ENCODE peak calls at places on chromosomes 12 and 14, in six cellular contexts. Y is GM12892, M is HepG2, P is K562, O is GM12878, J is H1. E is an unnamed sample.

GRCh38 chr12:120093336-120093591 is 23.3 kb downstream of the RAB35 start:
- DNase-seq in Y (no peak), M (no peak), P (no peak), O (no peak), J (no peak), E (no peak)

GRCh38 chr12:1083086-1083887 is 92.3 kb downstream of the ERC1 start:
- DNase-seq in Y (no peak), M (no peak), P (no peak), O (no peak), J (no peak), E (no peak)

GRCh38 chr12:117674763-117675162 is 294.0 kb downstream of the KSR2 start:
- DNase-seq in Y (no peak), M (no peak), P (no peak), O (no peak), J (no peak), E (no peak)

GRCh38 chr12:9237286-9237685 is 29.1 kb upstream of the PZP start:
- DNase-seq in Y (no peak), M (no peak), P (no peak), O (no peak), J (no peak), E (no peak)

GRCh38 chr12:121773011-121773777 is 20.3 kb downstream of the RHOF start:
- DNase-seq in Y (peak), M (peak), P (peak), O (no peak), J (no peak), E (peak)

GRCh38 chr12:96981053-96981452 is 74.0 kb downstream of the NEDD1 start:
- DNase-seq in Y (no peak), M (no peak), P (no peak), O (no peak), J (no peak), E (no peak)

GRCh38 chr12:119949145-119949544 is 39.9 kb upstream of the BICDL1 start:
- DNase-seq in Y (no peak), M (no peak), P (no peak), O (no peak), J (no peak), E (no peak)

GRCh38 chr12:6539276-6540134 is 5.2 kb downstream of the GAPDH start:
- DNase-seq in Y (no peak), M (no peak), P (peak), O (no peak), J (no peak), E (no peak)

GRCh38 chr12:108363565-108363964 is 24.5 kb upstream of the CMKLR1 start:
- DNase-seq in Y (no peak), M (no peak), P (no peak), O (no peak), J (no peak), E (no peak)

GRCh38 chr12:62598846-62599245 is 132.2 kb downstream of the MON2 start:
- DNase-seq in Y (no peak), M (no peak), P (no peak), O (no peak), J (no peak), E (no peak)

GRCh38 chr12:47838286-47838931 is 18.7 kb upstream of the HDAC7 start:
- DNase-seq in Y (no peak), M (peak), P (peak), O (no peak), J (no peak), E (no peak)

GRCh38 chr12:113368331-113368730 is 9.9 kb downstream of the PLBD2 start:
- DNase-seq in Y (no peak), M (no peak), P (peak), O (no peak), J (no peak), E (no peak)

GRCh38 chr14:33568935-33569579 is 381.8 kb downstream of the EGLN3 start:
- DNase-seq in Y (no peak), M (no peak), P (no peak), O (no peak), J (no peak), E (no peak)

GRCh38 chr12:15987696-15988095 is 76.6 kb downstream of the DERA start:
- DNase-seq in Y (no peak), M (no peak), P (no peak), O (no peak), J (no peak), E (no peak)

GRCh38 chr12:69435644-69436043 is 34.5 kb upstream of the FRS2 start:
- DNase-seq in Y (no peak), M (no peak), P (no peak), O (no peak), J (no peak), E (no peak)

GRCh38 chr14:96194657-96195431 is 9.8 kb upstream of the BDKRB2 start:
- DNase-seq in Y (no peak), M (peak), P (no peak), O (no peak), J (no peak), E (no peak)

GRCh38 chr12:124745468-124745890 is 118.2 kb downstream of the SCARB1 start:
- DNase-seq in Y (no peak), M (no peak), P (no peak), O (no peak), J (no peak), E (no peak)

DNA sequence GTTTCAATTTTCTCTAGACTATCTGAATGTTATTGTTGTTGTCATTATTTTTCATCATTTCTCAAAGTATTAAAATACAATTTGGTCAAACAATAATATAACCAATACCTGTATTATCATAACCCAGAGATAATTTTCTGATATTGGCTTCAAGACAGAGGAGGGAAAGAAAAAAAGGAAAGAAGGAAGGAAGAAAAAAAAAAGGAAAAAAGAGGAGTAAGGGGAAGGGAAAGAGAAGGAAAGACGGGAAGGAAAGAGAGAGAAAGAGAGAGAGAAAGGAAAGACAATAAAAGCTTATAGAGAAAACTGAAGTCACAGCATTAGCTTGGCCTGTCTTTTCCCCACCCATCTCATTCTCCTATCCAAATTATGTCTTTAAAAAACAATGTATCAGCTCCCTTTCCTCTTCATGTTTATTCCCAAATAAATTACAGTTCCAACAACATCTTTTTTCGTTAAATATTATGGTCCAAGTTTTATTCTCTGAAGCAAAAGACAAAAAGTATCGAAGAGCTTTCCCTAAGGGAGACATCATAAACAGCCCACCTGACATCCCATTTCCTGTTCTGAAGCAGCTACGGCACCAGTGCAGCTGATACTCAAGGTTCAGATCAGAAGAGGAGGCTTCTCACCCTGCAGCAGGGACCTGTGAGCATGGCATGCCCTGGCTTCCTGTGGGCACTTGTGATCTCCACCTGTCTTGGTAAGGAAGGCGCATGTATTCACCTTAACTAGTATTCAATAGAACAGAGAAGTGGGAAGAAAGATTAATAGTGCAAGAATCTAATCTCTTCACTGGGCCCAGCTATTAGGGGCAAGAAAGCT is 308.3 kb downstream of the DAD1 start:
- DNase-seq in Y (no peak), M (no peak), P (no peak), O (no peak), J (no peak), E (no peak)
- TF ChIP-seq POLR2AphosphoS5 in Y (no peak), M (no peak), P (no peak), O (no peak), J (no peak), E (no peak)

DNA sequence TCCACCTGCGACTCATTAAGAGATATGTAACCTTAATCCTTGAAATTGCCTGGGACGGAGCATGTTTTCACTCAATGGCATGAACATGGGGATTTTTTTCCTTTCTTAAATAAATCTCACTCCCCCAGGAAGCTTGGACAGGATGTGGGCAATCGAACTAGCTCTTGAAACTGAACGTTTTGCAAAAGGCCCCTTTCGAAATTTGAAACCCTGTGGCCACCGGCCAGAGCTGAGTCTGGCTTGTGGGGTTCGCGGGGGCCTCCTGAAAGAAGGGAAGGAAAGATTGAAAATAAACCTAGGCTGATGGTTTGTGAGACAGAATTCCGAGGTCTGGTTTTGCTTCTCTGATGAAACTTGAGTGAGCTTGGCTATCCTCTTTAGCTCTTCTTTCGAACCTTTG is 101.4 kb upstream of the RTL1 start:
- DNase-seq in Y (no peak), M (no peak), P (no peak), O (no peak), J (no peak), E (no peak)
- TF ChIP-seq TAF1 in Y (no peak), M (no peak), P (no peak), O (no peak), J (no peak), E (no peak)

GRCh38 chr12:53703746-53704145 is 23.5 kb downstream of the CALCOCO1 start:
- DNase-seq in Y (no peak), M (no peak), P (no peak), O (no peak), J (no peak), E (no peak)

GRCh38 chr12:53700567-53700966 is 24.7 kb upstream of the ATP5MC2 start:
- DNase-seq in Y (no peak), M (no peak), P (no peak), O (no peak), J (no peak), E (no peak)

GRCh38 chr12:53698948-53699672 is 23.2 kb upstream of the ATP5MC2 start:
- DNase-seq in Y (no peak), M (no peak), P (no peak), O (no peak), J (no peak), E (no peak)

GRCh38 chr12:53699673-53700015 is 23.8 kb upstream of the ATP5MC2 start:
- DNase-seq in Y (no peak), M (no peak), P (no peak), O (no peak), J (no peak), E (no peak)

DNA sequence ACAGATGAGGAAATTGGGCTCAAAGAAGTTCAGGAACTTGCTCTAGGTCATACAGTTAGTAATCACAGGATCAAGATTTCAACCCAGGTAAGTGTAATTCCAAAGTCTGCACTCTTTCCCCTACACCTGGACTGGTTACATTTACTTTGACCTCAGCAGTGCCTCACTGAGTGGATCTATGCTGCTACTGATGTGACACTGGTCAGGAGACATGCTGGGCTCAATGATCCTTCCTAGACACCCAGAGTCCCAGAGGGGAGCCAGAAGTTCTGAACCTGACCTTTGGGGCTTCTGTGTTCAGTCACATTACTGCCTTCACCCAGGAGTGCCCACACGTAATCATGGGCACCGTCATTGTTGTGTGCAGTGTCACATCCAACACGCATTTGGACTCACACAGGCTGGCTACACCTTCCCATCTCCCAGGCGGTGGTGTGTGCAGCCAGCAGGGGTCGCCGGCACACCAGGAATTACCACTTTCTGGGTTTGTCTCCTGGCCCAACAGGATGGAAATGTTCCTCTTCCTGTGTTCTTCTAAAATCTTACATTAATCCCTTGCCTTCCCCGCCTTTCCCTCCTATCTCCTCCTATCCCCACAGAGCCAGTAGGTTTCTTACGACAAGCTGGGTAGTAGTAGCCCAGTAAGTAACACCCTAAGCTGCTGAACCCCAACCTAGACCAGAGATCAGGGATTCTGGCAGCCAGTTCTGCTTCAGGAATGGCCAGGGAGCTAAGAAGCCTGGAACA is 25.6 kb downstream of the CALCOCO1 start:
- DNase-seq in Y (peak), M (peak), P (peak), O (peak), J (no peak), E (peak)
- TF ChIP-seq POLR2A in Y (no peak), M (no peak), P (no peak), O (no peak), J (no peak), E (no peak)

GRCh38 chr12:56636118-56636674 is 6.1 kb upstream of the BAZ2A start:
- DNase-seq in Y (peak), M (peak), P (peak), O (peak), J (no peak), E (no peak)
- TF ChIP-seq POLR2AphosphoS5 in Y (no peak), M (peak), P (no peak), O (no peak), J (peak), E (no peak)

DNA sequence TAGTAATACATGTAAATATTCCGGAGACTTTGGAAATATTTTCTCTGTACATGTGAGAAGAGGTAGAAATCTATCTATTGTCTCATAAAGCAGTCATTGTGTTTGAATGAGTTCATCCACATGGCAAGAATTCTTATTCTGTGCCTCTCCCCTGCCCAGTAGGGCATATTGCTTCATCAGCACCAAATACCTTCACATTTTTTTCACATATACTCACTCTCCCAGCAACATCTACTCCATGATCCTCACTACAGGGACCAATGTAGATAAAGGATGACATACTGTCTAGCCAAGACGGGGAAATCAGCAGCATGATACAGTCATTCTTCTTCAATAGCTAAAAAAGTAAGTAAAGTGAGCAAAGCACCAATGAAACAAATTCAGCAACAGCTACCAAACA is 1.3 kb upstream of the TAS2R14 start:
- DNase-seq in Y (no peak), M (peak), P (no peak), O (no peak), J (no peak), E (no peak)
- TF ChIP-seq TAF1 in Y (no peak), M (no peak), P (no peak), O (no peak), J (no peak), E (no peak)

GRCh38 chr12:45730116-45730841 is 773 bp downstream of the ARID2 start:
- DNase-seq in Y (no peak), M (no peak), P (peak), O (no peak), J (no peak), E (no peak)

GRCh38 chr12:45730842-45731336 is 1.4 kb downstream of the ARID2 start:
- DNase-seq in Y (no peak), M (peak), P (no peak), O (no peak), J (no peak), E (no peak)

GRCh38 chr12:45728625-45729232 is 777 bp upstream of the ARID2 start:
- DNase-seq in Y (peak), M (peak), P (peak), O (peak), J (peak), E (peak)

GRCh38 chr12:45727994-45728624 is 1.4 kb upstream of the ARID2 start:
- DNase-seq in Y (no peak), M (no peak), P (no peak), O (no peak), J (no peak), E (no peak)

DNA sequence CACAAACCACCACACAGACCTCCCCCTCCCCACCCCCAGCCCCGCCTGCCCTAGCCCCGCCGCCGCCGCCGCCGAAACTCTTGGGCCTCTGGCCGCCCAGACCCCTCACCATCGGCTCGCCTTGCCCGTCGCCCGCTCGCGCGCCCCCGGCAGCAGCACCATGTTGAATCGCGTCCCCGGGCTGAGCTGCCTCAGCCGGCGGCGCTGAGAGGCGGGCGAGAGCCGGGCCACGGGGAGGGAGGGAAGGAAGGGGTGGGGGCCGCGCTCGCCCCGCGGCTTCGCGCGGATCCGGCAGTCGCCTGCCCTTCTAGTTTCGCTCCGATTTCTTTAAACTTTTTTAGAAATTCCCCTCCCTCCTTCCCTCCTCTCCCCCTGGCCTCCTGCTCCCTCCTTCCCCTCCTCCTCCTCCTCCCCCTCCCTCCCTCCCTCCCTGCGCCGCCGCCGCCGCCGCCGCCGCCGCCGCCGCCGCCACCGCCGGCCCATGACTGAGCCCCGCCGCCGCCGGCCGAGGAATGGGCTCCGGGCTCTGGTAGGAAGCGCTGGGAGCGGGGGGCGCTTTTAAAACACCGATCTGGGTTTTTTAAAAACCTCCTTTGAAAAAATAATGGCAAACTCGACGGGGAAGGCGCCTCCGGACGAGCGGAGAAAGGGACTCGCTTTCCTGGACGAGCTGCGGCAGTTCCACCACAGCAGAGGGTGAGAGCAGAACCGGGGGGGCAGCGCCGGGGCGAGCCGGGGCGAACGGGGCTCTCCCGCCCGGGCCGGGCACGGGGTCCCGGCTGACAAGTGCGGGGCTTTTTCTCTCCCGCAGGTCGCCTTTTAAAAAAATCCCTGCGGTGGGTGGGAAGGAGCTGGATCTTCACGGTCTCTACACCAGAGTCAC is at the start of gene ARID2:
- DNase-seq in Y (peak), M (peak), P (peak), O (no peak), J (no peak), E (peak)
- TF ChIP-seq POLR2A in Y (no peak), M (no peak), P (no peak), O (peak), J (no peak), E (no peak)

E was measured in GM12891.